ENCODE peak calls at places on chromosomes 4 and X, in seven cellular contexts. K is dorsolateral prefrontal cortex, H is globus pallidus, F is occipital lobe, X is fibroblast of lung, S is GM04504, E is Caki2. O is an unnamed sample.

GRCh38 chr4:138870739-138871633 is 144.6 kb upstream of the NOCT start:
- DNase-seq in S (peak; percentile 58), E (peak; percentile 73), X (peak; percentile 56), K (peak; percentile 82), H (peak; percentile 78), F (peak; percentile 59), O (peak; percentile 45)

GRCh38 chr4:41932988-41933387 is 2.2 kb upstream of the TMEM33 start:
- DNase-seq in K (no peak), H (no peak), E (no peak), F (no peak), S (no peak), X (no peak), O (no peak)

GRCh38 chr4:135120190-135120589 is 918.6 kb upstream of the PABPC4L start:
- DNase-seq in K (no peak), F (no peak), H (no peak), X (peak; percentile 1), S (no peak), E (no peak), O (no peak)

GRCh38 chr4:3446631-3447320 is 5.0 kb downstream of the HGFAC start:
- DNase-seq in H (no peak), F (no peak), X (no peak), K (no peak), S (no peak), E (no peak), O (no peak)

GRCh38 chr4:83356899-83357661 is 22.4 kb upstream of the HPSE start:
- DNase-seq in F (no peak), S (peak; percentile 66), X (peak; percentile 95), E (peak; percentile 60), H (no peak), K (no peak), O (peak; percentile 93)

GRCh38 chr4:166957451-166957850 is 276.8 kb downstream of the SPOCK3 start:
- DNase-seq in S (no peak), F (no peak), E (no peak), X (peak; percentile 38), H (no peak), K (no peak), O (no peak)

GRCh38 chrX:9688833-9689232 is 76.8 kb downstream of the GPR143 start:
- DNase-seq in S (no peak), K (no peak), H (no peak), E (no peak), F (no peak), X (no peak), O (no peak)

GRCh38 chrX:73239242-73239641 is 24.6 kb upstream of the NAP1L2 start:
- DNase-seq in X (no peak), S (no peak), E (no peak), F (no peak), K (no peak), H (no peak), O (no peak)

GRCh38 chr4:140152015-140152703 is 1.8 kb downstream of the MAML3 start:
- DNase-seq in X (no peak), E (no peak), F (peak; percentile 47), S (no peak), K (peak; percentile 23), H (peak; percentile 47), O (no peak)

GRCh38 chrX:39174761-39175417 is 373.6 kb downstream of the MID1IP1 start:
- DNase-seq in E (no peak), K (no peak), X (no peak), F (no peak), H (no peak), S (no peak), O (no peak)